ENCODE peak calls at places on chromosome 14, in nine cellular contexts. H is astrocyte of the spinal cord; B is GM04504; O is immature natural killer cell; I is NCI-H2081; K is sigmoid colon; T is upper lobe of left lung; F is effector CD4-positive, alpha-beta T cell; R is AG10803. G is an unnamed sample.

GRCh38 chr14:69318241-69318640 is 58.3 kb downstream of the GALNT16 start:
- DNase-seq in K (no peak), T (no peak), I (no peak), F (no peak), B (no peak), R (no peak), O (no peak), H (no peak), G (no peak)

GRCh38 chr14:71686677-71687076 is 245.6 kb upstream of the RGS6 start:
- DNase-seq in R (peak), I (no peak), B (peak), O (no peak), H (no peak), K (peak), T (no peak), F (no peak), G (no peak)

GRCh38 chr14:104982548-104983230 is 2.9 kb upstream of the CLBA1 start:
- DNase-seq in H (no peak), T (peak), F (no peak), I (no peak), O (no peak), R (no peak), B (no peak), K (peak), G (no peak)

GRCh38 chr14:33668066-33668465 is 282.8 kb downstream of the EGLN3 start:
- DNase-seq in I (no peak), H (peak), F (no peak), O (no peak), R (peak), B (no peak), T (no peak), K (no peak), G (no peak)

GRCh38 chr14:68633131-68633991 is 159.5 kb downstream of the ZFP36L1 start:
- DNase-seq in T (no peak), F (no peak), O (no peak), I (no peak), K (peak), H (peak), R (peak), B (no peak), G (no peak)

GRCh38 chr14:105195051-105195450 is 13.9 kb upstream of the NUDT14 start:
- DNase-seq in H (no peak), R (no peak), F (no peak), I (no peak), O (no peak), K (no peak), B (no peak), T (peak), G (no peak)

GRCh38 chr14:68580676-68581075 is 212.2 kb downstream of the ZFP36L1 start:
- DNase-seq in T (no peak), O (no peak), B (no peak), I (no peak), R (peak), F (no peak), K (no peak), H (no peak), G (no peak)

GRCh38 chr14:76355771-76356170 is 20.2 kb upstream of the ESRRB start:
- DNase-seq in T (no peak), R (no peak), K (no peak), F (no peak), H (no peak), I (no peak), B (no peak), O (no peak), G (no peak)

GRCh38 chr14:53509845-53510244 is 356.7 kb upstream of the DDHD1 start:
- DNase-seq in T (no peak), H (no peak), F (no peak), K (peak), I (no peak), O (no peak), R (peak), B (peak), G (no peak)

GRCh38 chr14:20757963-20758362 is 10.2 kb upstream of the EDDM3B start:
- DNase-seq in B (no peak), K (no peak), H (no peak), O (peak), T (no peak), F (peak), R (no peak), I (no peak), G (no peak)

GRCh38 chr14:95260537-95261440 is 58.9 kb downstream of the CLMN start:
- DNase-seq in H (peak), T (no peak), K (no peak), F (no peak), R (peak), B (no peak), I (no peak), O (no peak), G (no peak)

GRCh38 chr14:103739466-103739792 is 23.8 kb downstream of the ZFYVE21 start:
- DNase-seq in R (no peak), B (no peak), O (no peak), K (peak), H (no peak), F (no peak), T (no peak), I (no peak), G (no peak)

GRCh38 chr14:99551034-99551922 is 52.7 kb downstream of the CCDC85C start:
- DNase-seq in H (no peak), K (no peak), F (no peak), T (no peak), I (no peak), B (no peak), O (no peak), R (no peak), G (no peak)

GRCh38 chr14:105430535-105430934 is 10.9 kb downstream of the MTA1 start:
- DNase-seq in I (no peak), O (no peak), K (no peak), H (peak), R (peak), T (no peak), B (peak), F (no peak), G (peak)